ENCODE peak calls at places on chromosome 14, in four cellular contexts. X is GM12878, L is SK-N-SH, P is H1. H is an unnamed sample.

GRCh38 chr14:21054123-21054767 is 3.4 kb upstream of the RNASE8 start:
- DNase-seq in P (no peak), X (no peak), L (no peak), H (peak; percentile 99)

GRCh38 chr14:33836895-33837577 is 113.8 kb downstream of the EGLN3 start:
- DNase-seq in L (no peak), P (no peak), X (no peak), H (no peak)

GRCh38 chr14:99270491-99271287 is 1.3 kb downstream of the BCL11B start:
- DNase-seq in P (peak; percentile 85), X (no peak), L (peak; percentile 54), H (no peak)

GRCh38 chr14:64722842-64723447 is 18.7 kb downstream of the PLEKHG3 start:
- DNase-seq in X (no peak), L (no peak), P (no peak), H (no peak)

GRCh38 chr14:32330356-32331226 is 1.5 kb downstream of the AKAP6 start:
- DNase-seq in X (no peak), L (no peak), P (no peak), H (no peak)

GRCh38 chr14:105605501-105606304 is 79.3 kb downstream of the TMEM121 start:
- DNase-seq in P (no peak), L (no peak), X (no peak), H (no peak)

GRCh38 chr14:93239869-93240677 is 33.0 kb downstream of the UBR7 start:
- DNase-seq in X (no peak), P (no peak), L (no peak), H (no peak)

GRCh38 chr14:91464615-91465205 is 45.4 kb downstream of the PPP4R3A start:
- DNase-seq in X (no peak), P (no peak), L (no peak), H (no peak)

GRCh38 chr14:61512508-61512907 is 182.8 kb upstream of the HIF1A start:
- DNase-seq in L (no peak), P (no peak), X (no peak), H (no peak)
- TF ChIP-seq POLR2AphosphoS5 in L (no peak), P (no peak), X (no peak), H (no peak)

DNA sequence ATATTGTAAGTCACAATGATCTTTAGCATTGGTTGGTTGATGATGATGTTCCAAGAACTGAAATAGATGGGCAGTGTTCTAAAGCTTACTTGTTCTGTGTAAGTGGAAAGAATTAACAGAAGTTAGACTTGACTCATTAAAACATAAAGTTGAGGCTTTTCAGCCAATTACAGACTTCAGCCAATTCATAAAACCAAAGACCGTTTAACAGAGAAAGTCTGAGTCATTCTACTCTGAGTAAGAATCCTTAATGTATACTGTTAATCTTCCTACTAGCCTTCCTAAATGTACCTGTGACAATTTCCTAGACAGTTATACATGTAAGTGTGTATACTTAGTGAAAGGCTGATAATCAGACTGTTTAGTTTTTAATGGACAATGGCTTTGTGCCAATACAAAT is 681.0 kb downstream of the RPL10L start:
- DNase-seq in P (no peak), L (no peak), X (no peak), H (no peak)
- TF ChIP-seq TCF12 in P (no peak), L (no peak), X (no peak), H (no peak)

GRCh38 chr14:44428239-44428924 is 78.7 kb downstream of the FSCB start:
- DNase-seq in P (no peak), X (no peak), L (no peak), H (no peak)
- H3K4me2 ChIP-seq in P (no peak overlapping the region), X (no peak overlapping the region), L (no peak overlapping the region), H (no peak overlapping the region)

GRCh38 chr14:96584907-96585671 is 82.9 kb downstream of the PAPOLA start:
- DNase-seq in L (peak; percentile 3), X (no peak), P (no peak), H (no peak)
- TF ChIP-seq POLR2AphosphoS5 in L (no peak), X (no peak), P (no peak), H (no peak)

GRCh38 chr14:103563089-103563620 is 395 bp downstream of the COA8 start:
- DNase-seq in P (no peak), X (no peak), L (no peak), H (peak; percentile 57)
- TF ChIP-seq TCF12 in P (no peak), X (no peak), L (no peak), H (no peak)

DNA sequence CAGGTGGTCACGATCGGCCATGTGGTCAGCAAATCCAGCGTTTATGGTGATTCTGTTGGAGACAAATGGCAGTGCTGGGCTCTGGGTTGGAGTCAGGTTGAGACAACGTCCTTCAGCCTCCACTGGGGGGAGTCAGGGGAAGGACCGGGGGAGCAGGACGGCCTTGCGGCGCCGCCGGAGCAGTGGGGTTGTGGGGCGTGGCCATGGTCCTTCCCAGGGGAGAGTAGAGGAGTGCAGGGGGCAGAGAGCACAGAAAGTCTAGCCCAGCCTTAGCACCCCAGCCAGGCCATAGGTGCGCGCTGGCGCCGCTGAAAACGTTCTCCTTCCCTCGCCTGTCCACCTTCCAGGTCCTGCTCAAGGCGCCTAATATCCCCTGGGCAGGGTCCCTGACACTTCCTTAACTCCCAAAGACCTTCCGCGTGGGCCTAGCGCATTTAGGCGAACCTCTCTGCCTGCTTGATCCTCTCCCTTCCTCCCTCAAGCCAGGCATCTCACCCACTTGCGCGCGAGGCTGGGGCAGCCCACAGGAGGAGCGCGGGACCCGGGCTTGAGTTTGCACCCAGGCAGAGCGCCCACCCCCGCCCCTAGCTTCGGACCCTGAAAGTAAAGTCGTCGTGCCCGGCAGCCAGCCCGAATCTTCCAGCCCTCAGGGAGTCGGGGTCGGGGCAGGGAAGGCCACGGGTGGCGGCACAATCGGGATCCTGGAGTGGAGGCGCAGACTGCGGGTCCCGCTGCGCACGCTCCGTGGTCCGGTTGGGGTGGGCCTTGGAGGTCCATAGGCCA is 3.1 kb upstream of the KIF26A start:
- DNase-seq in P (peak; percentile 83), X (no peak), L (peak; percentile 81), H (peak; percentile 4)
- H3K4me2 ChIP-seq in P (peak overlapping the region; percentile 95), X (no peak overlapping the region), L (no peak overlapping the region), H (no peak overlapping the region)

GRCh38 chr14:76976623-76977005 is 51.9 kb downstream of the IRF2BPL start:
- DNase-seq in P (no peak), L (no peak), X (no peak), H (no peak)
- TF ChIP-seq POLR2AphosphoS5 in P (no peak), L (no peak), X (no peak), H (no peak)

GRCh38 chr14:56059054-56059453 is 59.2 kb upstream of the PELI2 start:
- DNase-seq in P (no peak), L (no peak), X (no peak), H (no peak)

GRCh38 chr14:56065621-56066295 is 52.5 kb upstream of the PELI2 start:
- DNase-seq in L (no peak), P (no peak), X (no peak), H (no peak)

GRCh38 chr14:56064513-56064912 is 53.7 kb upstream of the PELI2 start:
- DNase-seq in L (no peak), P (no peak), X (no peak), H (no peak)

GRCh38 chr14:56057071-56057865 is 60.9 kb upstream of the PELI2 start:
- DNase-seq in P (no peak), X (no peak), L (no peak), H (no peak)

GRCh38 chr14:56061051-56061450 is 57.2 kb upstream of the PELI2 start:
- DNase-seq in P (no peak), X (no peak), L (no peak), H (no peak)
- TF ChIP-seq TCF12 in P (no peak), X (no peak), L (no peak), H (no peak)